ENCODE peak calls at places on chromosomes 12 and 14, in four cellular contexts. G is AG10803; S is GM12865; R is effector memory CD4-positive, alpha-beta T cell. K is an unnamed sample.

GRCh38 chr12:131044760-131045381 is 91.2 kb downstream of the ADGRD1 start:
- DNase-seq in G (no peak), R (no peak), S (no peak), K (no peak)

GRCh38 chr12:66132408-66132807 is 1.9 kb upstream of the LLPH start:
- DNase-seq in G (peak; percentile 72), R (no peak), S (no peak), K (no peak)

GRCh38 chr14:56569174-56569573 is 10.4 kb upstream of the TMEM260 start:
- DNase-seq in S (peak; percentile 4), R (no peak), G (no peak), K (no peak)

GRCh38 chr12:77893918-77894317 is 63.2 kb downstream of the NAV3 start:
- DNase-seq in R (no peak), G (no peak), S (no peak), K (no peak)

GRCh38 chr14:99566009-99566389 is 38.0 kb downstream of the CCDC85C start:
- DNase-seq in R (no peak), G (no peak), S (no peak), K (no peak)

GRCh38 chr12:3293446-3294161 is 197.4 kb upstream of the PRMT8 start:
- DNase-seq in S (no peak), G (peak; percentile 34), R (no peak), K (peak; percentile 65)

GRCh38 chr12:106084048-106084671 is 54.6 kb downstream of the NUAK1 start:
- DNase-seq in G (peak; percentile 95), S (no peak), R (no peak), K (peak; percentile 90)

GRCh38 chr12:124386059-124386458 is 91.2 kb downstream of the RFLNA start:
- DNase-seq in G (peak; percentile 41), S (no peak), R (no peak), K (no peak)

GRCh38 chr12:65205886-65206285 is 36.5 kb downstream of the LEMD3 start:
- DNase-seq in R (no peak), G (no peak), S (peak; percentile 30), K (no peak)

DNA sequence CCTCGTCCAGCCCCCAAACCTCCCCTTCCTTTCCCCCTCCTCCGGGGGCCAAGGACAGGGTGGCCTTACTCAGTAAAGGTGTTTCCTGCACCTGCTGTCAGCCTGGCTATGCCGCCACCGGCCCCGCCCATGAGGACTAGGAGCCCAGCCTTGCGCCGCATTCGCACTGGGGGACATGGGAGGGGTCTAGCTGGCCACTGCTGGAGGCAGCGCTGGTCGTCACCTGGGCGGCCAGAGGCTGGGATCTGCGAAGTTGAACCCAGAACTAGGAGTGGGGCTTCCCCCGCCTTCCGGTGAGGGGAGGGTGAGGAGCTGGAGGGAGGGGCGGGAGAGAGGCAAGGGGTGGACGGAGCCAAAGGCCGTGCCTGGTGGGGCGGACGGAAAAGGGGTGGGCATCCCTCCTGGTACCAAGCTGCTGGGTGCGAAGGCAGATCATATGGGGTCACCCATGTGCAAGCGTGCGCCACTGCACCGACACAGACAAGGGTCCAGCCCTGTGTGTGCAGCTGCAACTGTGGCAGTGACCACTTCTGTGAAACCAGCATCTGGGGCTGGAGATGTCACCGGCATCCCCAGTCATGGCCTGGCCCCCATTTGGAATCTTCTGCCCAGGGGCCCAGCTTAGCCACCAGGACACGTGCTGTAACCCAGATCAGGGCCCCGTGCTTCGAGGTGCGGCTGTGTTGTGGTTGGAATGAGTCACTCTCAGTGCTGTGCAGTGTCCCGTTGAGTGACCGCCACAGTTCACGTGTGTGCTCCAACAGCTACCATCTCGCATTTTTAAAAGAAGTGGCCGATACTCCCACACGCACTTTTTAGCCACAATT is 8.5 kb downstream of the AMN start:
- DNase-seq in G (peak; percentile 23), R (no peak), S (no peak), K (peak; percentile 34)
- H3K4me3 ChIP-seq in G (no peak overlapping the region), R (no peak overlapping the region), S (no peak overlapping the region), K (no peak overlapping the region)

GRCh38 chr14:54606631-54607133 is 39.8 kb downstream of the SAMD4A start:
- DNase-seq in R (no peak), G (peak; percentile 99), S (no peak), K (no peak)
- H3K4me3 ChIP-seq in R (no peak overlapping the region), G (peak overlapping the region; percentile 33), S (no peak overlapping the region), K (no peak overlapping the region)

GRCh38 chr12:229441-230191 is 15.7 kb upstream of the SLC6A12 start:
- DNase-seq in S (no peak), R (no peak), G (no peak), K (no peak)

GRCh38 chr12:226401-226800 is 12.4 kb upstream of the SLC6A12 start:
- DNase-seq in R (no peak), S (no peak), G (no peak), K (no peak)

GRCh38 chr12:228846-229200 is 14.9 kb upstream of the SLC6A12 start:
- DNase-seq in G (no peak), S (no peak), R (no peak), K (no peak)

GRCh38 chr12:227923-228845 is 14.2 kb upstream of the SLC6A12 start:
- DNase-seq in R (no peak), G (no peak), S (no peak), K (no peak)

DNA sequence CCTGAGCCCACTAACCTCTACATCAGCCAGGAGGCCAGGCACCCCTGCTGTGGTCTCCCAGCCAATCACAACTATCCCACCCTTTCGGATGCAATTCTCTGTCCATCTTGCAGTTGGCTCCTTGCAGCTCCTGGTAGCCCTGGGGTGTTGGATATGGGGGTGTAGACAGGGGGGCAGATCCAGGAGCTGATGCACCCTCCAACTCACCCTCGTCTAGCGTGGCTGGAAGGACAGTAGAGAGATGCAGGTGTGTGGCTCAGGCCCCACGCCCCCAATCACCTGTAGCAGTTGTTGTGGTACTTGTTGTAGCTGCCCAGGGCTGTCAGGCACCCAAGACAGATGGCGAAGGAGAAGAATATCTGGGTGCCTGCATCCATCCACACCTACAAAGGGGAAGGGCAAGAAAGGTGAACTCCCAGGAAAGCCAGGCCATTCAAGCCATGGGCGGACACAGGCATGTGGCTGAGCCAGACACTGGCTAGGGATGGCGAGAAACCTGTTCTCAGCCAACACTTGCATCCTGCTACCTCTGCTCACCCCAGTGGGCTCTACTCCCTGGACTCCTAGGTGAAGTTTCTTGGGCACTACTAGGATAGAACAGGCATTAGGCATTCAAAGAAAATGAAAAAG is 13.4 kb upstream of the SLC6A12 start:
- DNase-seq in S (no peak), R (no peak), G (no peak), K (no peak)
- H3K4me3 ChIP-seq in S (no peak overlapping the region), R (no peak overlapping the region), G (no peak overlapping the region), K (no peak overlapping the region)

DNA sequence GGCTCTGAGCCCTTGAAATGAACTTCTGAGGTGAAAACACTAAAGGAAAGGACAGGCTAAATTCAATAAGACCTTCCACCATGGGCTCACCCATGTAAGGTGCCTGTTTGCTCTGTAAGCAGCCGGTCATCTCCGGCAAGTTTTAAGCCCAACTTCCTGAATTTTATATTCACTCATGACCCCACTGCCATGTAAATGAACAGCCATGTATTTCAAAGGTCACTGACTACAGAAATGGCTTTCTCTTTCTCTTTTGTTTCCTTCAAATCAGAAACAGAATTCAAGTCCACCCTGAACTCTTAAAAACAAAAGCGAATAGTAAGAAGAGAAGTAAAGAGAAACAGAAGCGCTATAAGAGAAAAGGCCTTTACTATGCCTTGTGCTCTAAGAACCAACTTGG is 61.7 kb upstream of the OVCH1 start:
- DNase-seq in R (no peak), S (peak; percentile 33), G (no peak), K (no peak)
- H3K4me3 ChIP-seq in R (no peak overlapping the region), S (peak overlapping the region; percentile 21), G (no peak overlapping the region), K (no peak overlapping the region)

GRCh38 chr14:34035177-34035933 is 84.5 kb upstream of the EGLN3 start:
- DNase-seq in S (no peak), R (no peak), G (no peak), K (no peak)
- H3K4me3 ChIP-seq in S (no peak overlapping the region), R (no peak overlapping the region), G (no peak overlapping the region), K (no peak overlapping the region)

GRCh38 chr12:129903092-129903945 is 506 bp downstream of the TMEM132D start:
- DNase-seq in G (no peak), R (no peak), S (no peak), K (no peak)

GRCh38 chr12:129902371-129903091 is 1.3 kb downstream of the TMEM132D start:
- DNase-seq in S (no peak), G (no peak), R (no peak), K (no peak)

GRCh38 chr12:129900306-129900705 is 3.5 kb downstream of the TMEM132D start:
- DNase-seq in S (no peak), G (no peak), R (no peak), K (no peak)

GRCh38 chr12:129903956-129904769 is at the start of gene TMEM132D:
- DNase-seq in G (no peak), R (no peak), S (no peak), K (no peak)

DNA sequence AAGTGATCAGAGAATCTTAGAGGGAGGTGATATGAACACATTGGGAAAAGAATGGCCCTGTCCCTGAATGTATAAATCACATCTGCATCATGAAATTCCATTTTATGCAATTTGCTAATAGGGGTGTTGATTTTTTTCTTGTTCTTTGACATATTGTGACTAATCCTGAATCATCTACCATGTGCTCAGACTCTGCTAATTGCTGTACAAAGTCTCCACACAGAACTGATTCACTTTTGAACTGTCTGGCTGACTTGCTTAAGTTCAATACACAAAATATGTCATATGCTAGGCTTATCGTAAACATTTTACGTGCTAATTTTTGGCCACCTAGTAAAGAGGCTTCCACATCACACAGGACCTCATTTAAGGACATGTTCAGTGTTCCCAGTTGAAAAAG is 2.6 kb downstream of the TMEM132D start:
- DNase-seq in G (peak; percentile 0), S (no peak), R (no peak), K (peak; percentile 71)
- H3K4me3 ChIP-seq in G (no peak overlapping the region), S (no peak overlapping the region), R (no peak overlapping the region), K (peak overlapping the region; percentile 16)

GRCh38 chr12:96985515-96986362 is 78.7 kb downstream of the NEDD1 start:
- DNase-seq in R (peak; percentile 7), G (no peak), S (peak; percentile 36), K (no peak)
- H3K4me3 ChIP-seq in R (peak overlapping the region; percentile 58), G (peak overlapping the region; percentile 47), S (peak overlapping the region; percentile 17), K (peak overlapping the region; percentile 42)

DNA sequence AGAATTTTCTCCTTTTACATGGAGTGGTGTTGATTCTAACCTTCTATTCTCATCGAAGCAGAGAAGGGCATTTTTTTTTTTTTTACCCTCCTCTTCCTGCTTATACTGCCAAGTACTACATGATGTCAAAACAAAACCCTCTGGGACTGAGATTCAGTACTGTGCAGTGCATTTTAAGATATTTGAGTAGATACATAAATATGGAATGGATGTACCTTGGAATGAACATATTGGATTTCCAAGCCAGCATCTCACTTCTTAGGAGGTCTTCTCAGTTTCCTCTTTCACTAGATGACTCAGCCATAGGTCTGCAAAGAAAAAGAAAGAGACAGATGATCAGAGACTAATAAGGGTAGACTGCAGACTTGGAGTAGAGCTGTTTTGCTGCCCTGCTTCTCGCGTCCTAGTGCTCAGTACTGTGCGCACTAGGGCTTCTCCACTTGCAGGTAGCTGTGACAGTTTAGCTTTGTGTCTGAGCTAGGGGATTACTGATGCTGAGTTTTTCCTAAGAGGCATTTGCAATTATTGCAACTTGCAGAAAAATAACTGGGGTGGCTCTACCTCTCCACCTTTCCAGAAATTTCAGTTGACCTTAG is 20.4 kb downstream of the TPH2 start:
- DNase-seq in R (no peak), S (no peak), G (peak; percentile 60), K (no peak)
- H3K4me3 ChIP-seq in R (no peak overlapping the region), S (no peak overlapping the region), G (no peak overlapping the region), K (no peak overlapping the region)

K was measured in retinal pigment epithelial cell.